ENCODE peak calls at places on chromosomes 11 and 22, in four cellular contexts. One of them, this sample, is unnamed.

GRCh38 chr11:38019072-38019775 is 1421.2 kb upstream of the RAG2 start:
- DNase-seq in OCI-LY7: no peak
- DNase-seq in HTR-8/SVneo: peak
- DNase-seq in HT-29: peak
- DNase-seq in this sample: no peak

GRCh38 chr11:134399996-134400395 is 12.0 kb downstream of the B3GAT1 start:
- DNase-seq in OCI-LY7: no peak
- DNase-seq in HTR-8/SVneo: no peak
- DNase-seq in HT-29: no peak
- DNase-seq in this sample: no peak

GRCh38 chr11:8066036-8066910 is 14.7 kb upstream of the TUB start:
- DNase-seq in OCI-LY7: no peak
- DNase-seq in HTR-8/SVneo: no peak
- DNase-seq in HT-29: no peak
- DNase-seq in this sample: no peak

GRCh38 chr22:33896801-33897620 is 23.3 kb downstream of the LARGE1 start:
- DNase-seq in OCI-LY7: peak
- DNase-seq in HTR-8/SVneo: no peak
- DNase-seq in HT-29: no peak
- DNase-seq in this sample: no peak

GRCh38 chr11:2208691-2209369 is 37.2 kb upstream of the TH start:
- DNase-seq in OCI-LY7: no peak
- DNase-seq in HTR-8/SVneo: no peak
- DNase-seq in HT-29: peak
- DNase-seq in this sample: no peak

GRCh38 chr11:8788616-8789015 is 106.0 kb downstream of the RPL27A start:
- DNase-seq in OCI-LY7: no peak
- DNase-seq in HTR-8/SVneo: no peak
- DNase-seq in HT-29: no peak
- DNase-seq in this sample: no peak

GRCh38 chr22:48866906-48867597 is 960.6 kb downstream of the BRD1 start:
- DNase-seq in OCI-LY7: no peak
- DNase-seq in HTR-8/SVneo: no peak
- DNase-seq in HT-29: no peak
- DNase-seq in this sample: no peak

GRCh38 chr11:7688238-7688826 is 15.0 kb upstream of the CYB5R2 start:
- DNase-seq in OCI-LY7: peak
- DNase-seq in HTR-8/SVneo: peak
- DNase-seq in HT-29: no peak
- DNase-seq in this sample: no peak

GRCh38 chr11:113874920-113875413 is 405 bp downstream of the USP28 start:
- DNase-seq in OCI-LY7: no peak
- DNase-seq in HTR-8/SVneo: no peak
- DNase-seq in HT-29: peak
- DNase-seq in this sample: no peak

GRCh38 chr22:33438273-33438672 is 380.1 kb upstream of the SYN3 start:
- DNase-seq in OCI-LY7: no peak
- DNase-seq in HTR-8/SVneo: no peak
- DNase-seq in HT-29: peak
- DNase-seq in this sample: no peak

GRCh38 chr11:109033627-109034340 is 368.9 kb downstream of the DDX10 start:
- DNase-seq in OCI-LY7: no peak
- DNase-seq in HTR-8/SVneo: no peak
- DNase-seq in HT-29: no peak
- DNase-seq in this sample: no peak

GRCh38 chr11:60905047-60905446 is 1.3 kb downstream of the PRPF19 start:
- DNase-seq in OCI-LY7: no peak
- DNase-seq in HTR-8/SVneo: no peak
- DNase-seq in HT-29: no peak
- DNase-seq in this sample: no peak

GRCh38 chr11:122421684-122422083 is 233.8 kb upstream of the UBASH3B start:
- DNase-seq in OCI-LY7: no peak
- DNase-seq in HTR-8/SVneo: no peak
- DNase-seq in HT-29: no peak
- DNase-seq in this sample: no peak

GRCh38 chr11:64726211-64726641 is 3.2 kb upstream of the NRXN2 start:
- DNase-seq in OCI-LY7: no peak
- DNase-seq in HTR-8/SVneo: no peak
- DNase-seq in HT-29: no peak
- DNase-seq in this sample: no peak

GRCh38 chr11:48081151-48082010 is 101.0 kb downstream of the PTPRJ start:
- DNase-seq in OCI-LY7: peak
- DNase-seq in HTR-8/SVneo: no peak
- DNase-seq in HT-29: no peak
- DNase-seq in this sample: peak

GRCh38 chr11:70503878-70504240 is 105.5 kb downstream of the CTTN start:
- DNase-seq in OCI-LY7: no peak
- DNase-seq in HTR-8/SVneo: no peak
- DNase-seq in HT-29: peak
- DNase-seq in this sample: no peak

GRCh38 chr22:34878996-34879395 is 187.0 kb upstream of the ISX start:
- DNase-seq in OCI-LY7: no peak
- DNase-seq in HTR-8/SVneo: no peak
- DNase-seq in HT-29: no peak
- DNase-seq in this sample: no peak

GRCh38 chr11:67632982-67633755 is 3.4 kb upstream of the NUDT8 start:
- DNase-seq in OCI-LY7: no peak
- DNase-seq in HTR-8/SVneo: no peak
- DNase-seq in HT-29: no peak
- DNase-seq in this sample: no peak

GRCh38 chr11:88535916-88536547 is 198.5 kb upstream of the CTSC start:
- DNase-seq in OCI-LY7: no peak
- DNase-seq in HTR-8/SVneo: peak
- DNase-seq in HT-29: peak
- DNase-seq in this sample: peak

GRCh38 chr11:77244277-77245014 is 57.0 kb downstream of the GDPD4 start:
- DNase-seq in OCI-LY7: no peak
- DNase-seq in HTR-8/SVneo: peak
- DNase-seq in HT-29: peak
- DNase-seq in this sample: peak

GRCh38 chr11:9974375-9974774 is 310.5 kb downstream of the SWAP70 start:
- DNase-seq in OCI-LY7: no peak
- DNase-seq in HTR-8/SVneo: no peak
- DNase-seq in HT-29: no peak
- DNase-seq in this sample: no peak

GRCh38 chr22:29041408-29041807 is 20.2 kb downstream of the C22orf31 start:
- DNase-seq in OCI-LY7: no peak
- DNase-seq in HTR-8/SVneo: no peak
- DNase-seq in HT-29: no peak
- DNase-seq in this sample: no peak

GRCh38 chr11:108340958-108341357 is 118.1 kb downstream of the ATM start:
- DNase-seq in OCI-LY7: no peak
- DNase-seq in HTR-8/SVneo: no peak
- DNase-seq in HT-29: peak
- DNase-seq in this sample: no peak

This sample was measured in COLO829.